ENCODE peak calls at places on chromosomes 16 and 17, in four cellular contexts. One of them, this sample, is unnamed.
A peak's percentile ranks its signal among the peaks of the same experiment; 100 is the strongest.

GRCh38 chr17:14780116-14780515 is 479.2 kb downstream of the HS3ST3B1 start:
- DNase-seq in BJ: no peak
- DNase-seq in RPMI7951: no peak
- DNase-seq in H1: no peak
- DNase-seq in this sample: no peak

GRCh38 chr16:31869511-31870201 is 4.0 kb upstream of the ZNF267 start:
- DNase-seq in BJ: no peak
- DNase-seq in RPMI7951: peak; percentile 82
- DNase-seq in H1: no peak
- DNase-seq in this sample: peak; percentile 75

GRCh38 chr17:15945493-15946209 is 721 bp downstream of the ADORA2B start:
- DNase-seq in BJ: no peak
- DNase-seq in RPMI7951: no peak
- DNase-seq in H1: no peak
- DNase-seq in this sample: no peak

GRCh38 chr17:74192950-74193781 is 10.3 kb upstream of the RPL38 start:
- DNase-seq in BJ: no peak
- DNase-seq in RPMI7951: peak; percentile 60
- DNase-seq in H1: no peak
- DNase-seq in this sample: no peak

GRCh38 chr16:49921791-49922456 is 66.0 kb upstream of the ZNF423 start:
- DNase-seq in BJ: no peak
- DNase-seq in RPMI7951: peak; percentile 16
- DNase-seq in H1: peak; percentile 63
- DNase-seq in this sample: peak; percentile 11

GRCh38 chr17:75552425-75552824 is 26.9 kb downstream of the LLGL2 start:
- DNase-seq in BJ: no peak
- DNase-seq in RPMI7951: no peak
- DNase-seq in H1: no peak
- DNase-seq in this sample: no peak

GRCh38 chr17:38674013-38674748 is 576 bp downstream of the EPOP start:
- DNase-seq in BJ: no peak
- DNase-seq in RPMI7951: no peak
- DNase-seq in H1: no peak
- DNase-seq in this sample: no peak

GRCh38 chr17:60947100-60947499 is 269.4 kb downstream of the BCAS3 start:
- DNase-seq in BJ: no peak
- DNase-seq in RPMI7951: peak; percentile 53
- DNase-seq in H1: no peak
- DNase-seq in this sample: no peak

GRCh38 chr17:4604111-4604644 is 19.8 kb downstream of the SMTNL2 start:
- DNase-seq in BJ: no peak
- DNase-seq in RPMI7951: peak; percentile 50
- DNase-seq in H1: no peak
- DNase-seq in this sample: no peak

GRCh38 chr17:48621410-48622387 is 4.5 kb downstream of the HOXB9 start:
- DNase-seq in BJ: no peak
- DNase-seq in RPMI7951: no peak
- DNase-seq in H1: no peak
- DNase-seq in this sample: no peak

GRCh38 chr16:29820730-29821662 is 734 bp downstream of the MVP start:
- DNase-seq in BJ: no peak
- DNase-seq in RPMI7951: peak; percentile 53
- DNase-seq in H1: no peak
- DNase-seq in this sample: no peak

GRCh38 chr17:50963139-50963538 is 97.0 kb upstream of the TOB1 start:
- DNase-seq in BJ: no peak
- DNase-seq in RPMI7951: no peak
- DNase-seq in H1: no peak
- DNase-seq in this sample: no peak

GRCh38 chr17:74522381-74523090 is 8.7 kb downstream of the CD300LB start:
- DNase-seq in BJ: no peak
- DNase-seq in RPMI7951: no peak
- DNase-seq in H1: no peak
- DNase-seq in this sample: no peak

GRCh38 chr17:83203472-83204221 is 124.2 kb downstream of the METRNL start:
- DNase-seq in BJ: no peak
- DNase-seq in RPMI7951: no peak
- DNase-seq in H1: no peak
- DNase-seq in this sample: no peak

GRCh38 chr17:74296548-74296936 is 22.5 kb downstream of the DNAI2 start:
- DNase-seq in BJ: no peak
- DNase-seq in RPMI7951: peak; percentile 52
- DNase-seq in H1: peak; percentile 23
- DNase-seq in this sample: peak; percentile 11

GRCh38 chr16:11007714-11008240 is 63.4 kb downstream of the CLEC16A start:
- DNase-seq in BJ: no peak
- DNase-seq in RPMI7951: no peak
- DNase-seq in H1: no peak
- DNase-seq in this sample: no peak

GRCh38 chr17:7557825-7558543 is 566 bp upstream of the TNFSF13 start:
- DNase-seq in BJ: no peak
- DNase-seq in RPMI7951: peak; percentile 55
- DNase-seq in H1: no peak
- DNase-seq in this sample: no peak